ENCODE peak calls at places on chromosome 22, in ten cellular contexts. One of them, this sample, is unnamed. For H3K27me3, the result is how much of the 10 kb centered on the place peaks cover.

GRCh38 chr22:35306350-35306967 is 6.8 kb downstream of the TOM1 start:
- DNase-seq in Peyer's patch: no peak
- DNase-seq in CD8-positive, alpha-beta T cell: no peak
- DNase-seq in small intestine: no peak
- DNase-seq in thoracic aorta: no peak
- DNase-seq in naive thymus-derived CD4-positive, alpha-beta T cell: no peak
- DNase-seq in heart left ventricle: no peak
- DNase-seq in lower lobe of right lung: no peak
- DNase-seq in left lung: no peak
- DNase-seq in gastrocnemius medialis: no peak
- DNase-seq in this sample: no peak

GRCh38 chr22:37784829-37785495 is 22.8 kb upstream of the GCAT start:
- DNase-seq in Peyer's patch: peak
- DNase-seq in CD8-positive, alpha-beta T cell: no peak
- DNase-seq in small intestine: peak
- DNase-seq in thoracic aorta: no peak
- DNase-seq in naive thymus-derived CD4-positive, alpha-beta T cell: no peak
- DNase-seq in heart left ventricle: no peak
- DNase-seq in lower lobe of right lung: peak
- DNase-seq in left lung: no peak
- DNase-seq in gastrocnemius medialis: no peak
- DNase-seq in this sample: no peak

GRCh38 chr22:31275576-31275975 is 16.7 kb downstream of the PIK3IP1 start:
- DNase-seq in Peyer's patch: no peak
- DNase-seq in CD8-positive, alpha-beta T cell: no peak
- DNase-seq in small intestine: no peak
- DNase-seq in thoracic aorta: no peak
- DNase-seq in naive thymus-derived CD4-positive, alpha-beta T cell: no peak
- DNase-seq in heart left ventricle: no peak
- DNase-seq in lower lobe of right lung: no peak
- DNase-seq in left lung: no peak
- DNase-seq in gastrocnemius medialis: no peak
- DNase-seq in this sample: no peak

GRCh38 chr22:36541831-36542391 is 12.9 kb upstream of the EIF3D start:
- DNase-seq in Peyer's patch: no peak
- DNase-seq in CD8-positive, alpha-beta T cell: no peak
- DNase-seq in small intestine: no peak
- DNase-seq in thoracic aorta: no peak
- DNase-seq in naive thymus-derived CD4-positive, alpha-beta T cell: no peak
- DNase-seq in heart left ventricle: peak
- DNase-seq in lower lobe of right lung: no peak
- DNase-seq in left lung: no peak
- DNase-seq in gastrocnemius medialis: no peak
- DNase-seq in this sample: no peak

GRCh38 chr22:44398791-44399190 is 86.0 kb upstream of the SHISAL1 start:
- DNase-seq in Peyer's patch: peak
- DNase-seq in CD8-positive, alpha-beta T cell: no peak
- DNase-seq in small intestine: no peak
- DNase-seq in thoracic aorta: no peak
- DNase-seq in naive thymus-derived CD4-positive, alpha-beta T cell: no peak
- DNase-seq in heart left ventricle: peak
- DNase-seq in lower lobe of right lung: no peak
- DNase-seq in left lung: peak
- DNase-seq in gastrocnemius medialis: no peak
- DNase-seq in this sample: peak

GRCh38 chr22:28883917-28884753 is 763 bp downstream of the ZNRF3 start:
- DNase-seq in Peyer's patch: peak
- DNase-seq in CD8-positive, alpha-beta T cell: peak
- DNase-seq in small intestine: no peak
- DNase-seq in thoracic aorta: no peak
- DNase-seq in naive thymus-derived CD4-positive, alpha-beta T cell: peak
- DNase-seq in heart left ventricle: peak
- DNase-seq in lower lobe of right lung: peak
- DNase-seq in left lung: peak
- DNase-seq in gastrocnemius medialis: no peak
- DNase-seq in this sample: no peak

GRCh38 chr22:38423512-38424503 is 31.2 kb downstream of the KCNJ4 start:
- DNase-seq in Peyer's patch: peak
- DNase-seq in CD8-positive, alpha-beta T cell: no peak
- DNase-seq in small intestine: peak
- DNase-seq in thoracic aorta: no peak
- DNase-seq in naive thymus-derived CD4-positive, alpha-beta T cell: no peak
- DNase-seq in heart left ventricle: peak
- DNase-seq in lower lobe of right lung: no peak
- DNase-seq in left lung: peak
- DNase-seq in gastrocnemius medialis: no peak
- DNase-seq in this sample: no peak

GRCh38 chr22:19325296-19325950 is 33.9 kb upstream of the CLTCL1 start:
- DNase-seq in Peyer's patch: no peak
- DNase-seq in CD8-positive, alpha-beta T cell: no peak
- DNase-seq in small intestine: no peak
- DNase-seq in thoracic aorta: no peak
- DNase-seq in naive thymus-derived CD4-positive, alpha-beta T cell: no peak
- DNase-seq in heart left ventricle: no peak
- DNase-seq in lower lobe of right lung: no peak
- DNase-seq in left lung: no peak
- DNase-seq in gastrocnemius medialis: no peak
- DNase-seq in this sample: no peak

GRCh38 chr22:40684728-40685127 is 5.4 kb downstream of the MCHR1 start:
- DNase-seq in Peyer's patch: no peak
- DNase-seq in CD8-positive, alpha-beta T cell: no peak
- DNase-seq in small intestine: no peak
- DNase-seq in thoracic aorta: no peak
- DNase-seq in naive thymus-derived CD4-positive, alpha-beta T cell: no peak
- DNase-seq in heart left ventricle: no peak
- DNase-seq in lower lobe of right lung: no peak
- DNase-seq in left lung: no peak
- DNase-seq in gastrocnemius medialis: no peak
- DNase-seq in this sample: no peak

GRCh38 chr22:37681556-37682049 is 4.5 kb upstream of the NOL12 start:
- DNase-seq in Peyer's patch: peak
- DNase-seq in CD8-positive, alpha-beta T cell: peak
- DNase-seq in small intestine: peak
- DNase-seq in thoracic aorta: no peak
- DNase-seq in naive thymus-derived CD4-positive, alpha-beta T cell: peak
- DNase-seq in heart left ventricle: peak
- DNase-seq in lower lobe of right lung: peak
- DNase-seq in left lung: peak
- DNase-seq in gastrocnemius medialis: peak
- DNase-seq in this sample: peak

GRCh38 chr22:30823015-30823370 is 128.3 kb downstream of the OSBP2 start:
- DNase-seq in Peyer's patch: peak
- DNase-seq in CD8-positive, alpha-beta T cell: no peak
- DNase-seq in small intestine: no peak
- DNase-seq in thoracic aorta: no peak
- DNase-seq in naive thymus-derived CD4-positive, alpha-beta T cell: no peak
- DNase-seq in heart left ventricle: no peak
- DNase-seq in lower lobe of right lung: no peak
- DNase-seq in left lung: no peak
- DNase-seq in gastrocnemius medialis: no peak
- DNase-seq in this sample: no peak

GRCh38 chr22:25930710-25931353 is 188.8 kb downstream of the MYO18B start:
- DNase-seq in Peyer's patch: no peak
- DNase-seq in CD8-positive, alpha-beta T cell: no peak
- DNase-seq in small intestine: no peak
- DNase-seq in thoracic aorta: no peak
- DNase-seq in naive thymus-derived CD4-positive, alpha-beta T cell: no peak
- DNase-seq in heart left ventricle: no peak
- DNase-seq in lower lobe of right lung: no peak
- DNase-seq in left lung: no peak
- DNase-seq in gastrocnemius medialis: no peak
- DNase-seq in this sample: no peak

GRCh38 chr22:32589007-32589406 is 114.4 kb downstream of the FBXO7 start:
- DNase-seq in Peyer's patch: no peak
- DNase-seq in CD8-positive, alpha-beta T cell: no peak
- DNase-seq in small intestine: no peak
- DNase-seq in thoracic aorta: no peak
- DNase-seq in naive thymus-derived CD4-positive, alpha-beta T cell: no peak
- DNase-seq in heart left ventricle: no peak
- DNase-seq in lower lobe of right lung: no peak
- DNase-seq in left lung: no peak
- DNase-seq in gastrocnemius medialis: peak
- DNase-seq in this sample: peak

GRCh38 chr22:28817919-28818859 is 17.8 kb upstream of the XBP1 start:
- DNase-seq in Peyer's patch: peak
- DNase-seq in CD8-positive, alpha-beta T cell: no peak
- DNase-seq in small intestine: peak
- DNase-seq in thoracic aorta: no peak
- DNase-seq in naive thymus-derived CD4-positive, alpha-beta T cell: no peak
- DNase-seq in heart left ventricle: no peak
- DNase-seq in lower lobe of right lung: peak
- DNase-seq in left lung: no peak
- DNase-seq in gastrocnemius medialis: no peak
- DNase-seq in this sample: no peak

GRCh38 chr22:28229566-28230483 is 310.8 kb upstream of the PITPNB start:
- DNase-seq in Peyer's patch: no peak
- DNase-seq in CD8-positive, alpha-beta T cell: no peak
- DNase-seq in small intestine: no peak
- DNase-seq in thoracic aorta: no peak
- DNase-seq in naive thymus-derived CD4-positive, alpha-beta T cell: no peak
- DNase-seq in heart left ventricle: no peak
- DNase-seq in lower lobe of right lung: no peak
- DNase-seq in left lung: no peak
- DNase-seq in gastrocnemius medialis: no peak
- DNase-seq in this sample: no peak

GRCh38 chr22:47062126-47062525 is 299.7 kb downstream of the TBC1D22A start:
- DNase-seq in Peyer's patch: peak
- DNase-seq in CD8-positive, alpha-beta T cell: no peak
- DNase-seq in small intestine: no peak
- DNase-seq in thoracic aorta: no peak
- DNase-seq in naive thymus-derived CD4-positive, alpha-beta T cell: no peak
- DNase-seq in heart left ventricle: no peak
- DNase-seq in lower lobe of right lung: no peak
- DNase-seq in left lung: no peak
- DNase-seq in gastrocnemius medialis: no peak
- DNase-seq in this sample: no peak

GRCh38 chr22:47063071-47063509 is 300.6 kb downstream of the TBC1D22A start:
- DNase-seq in Peyer's patch: peak
- DNase-seq in CD8-positive, alpha-beta T cell: no peak
- DNase-seq in small intestine: no peak
- DNase-seq in thoracic aorta: no peak
- DNase-seq in naive thymus-derived CD4-positive, alpha-beta T cell: no peak
- DNase-seq in heart left ventricle: no peak
- DNase-seq in lower lobe of right lung: no peak
- DNase-seq in left lung: peak
- DNase-seq in gastrocnemius medialis: no peak
- DNase-seq in this sample: no peak

GRCh38 chr22:47060718-47061117 is 298.3 kb downstream of the TBC1D22A start:
- DNase-seq in Peyer's patch: no peak
- DNase-seq in CD8-positive, alpha-beta T cell: no peak
- DNase-seq in small intestine: no peak
- DNase-seq in thoracic aorta: no peak
- DNase-seq in naive thymus-derived CD4-positive, alpha-beta T cell: no peak
- DNase-seq in heart left ventricle: no peak
- DNase-seq in lower lobe of right lung: no peak
- DNase-seq in left lung: no peak
- DNase-seq in gastrocnemius medialis: no peak
- DNase-seq in this sample: no peak

GRCh38 chr22:47059701-47060161 is 297.3 kb downstream of the TBC1D22A start:
- DNase-seq in Peyer's patch: no peak
- DNase-seq in CD8-positive, alpha-beta T cell: no peak
- DNase-seq in small intestine: no peak
- DNase-seq in thoracic aorta: no peak
- DNase-seq in naive thymus-derived CD4-positive, alpha-beta T cell: no peak
- DNase-seq in heart left ventricle: no peak
- DNase-seq in lower lobe of right lung: no peak
- DNase-seq in left lung: no peak
- DNase-seq in gastrocnemius medialis: no peak
- DNase-seq in this sample: no peak

GRCh38 chr22:47061226-47061625 is 298.8 kb downstream of the TBC1D22A start:
- DNase-seq in Peyer's patch: no peak
- DNase-seq in CD8-positive, alpha-beta T cell: no peak
- DNase-seq in small intestine: no peak
- DNase-seq in thoracic aorta: no peak
- DNase-seq in naive thymus-derived CD4-positive, alpha-beta T cell: no peak
- DNase-seq in heart left ventricle: no peak
- DNase-seq in lower lobe of right lung: no peak
- DNase-seq in left lung: no peak
- DNase-seq in gastrocnemius medialis: no peak
- DNase-seq in this sample: no peak
- H3K27me3 ChIP-seq in Peyer's patch: under half
- H3K27me3 ChIP-seq in CD8-positive, alpha-beta T cell: under half
- H3K27me3 ChIP-seq in small intestine: under half
- H3K27me3 ChIP-seq in thoracic aorta: under half
- H3K27me3 ChIP-seq in naive thymus-derived CD4-positive, alpha-beta T cell: under half
- H3K27me3 ChIP-seq in heart left ventricle: under half
- H3K27me3 ChIP-seq in lower lobe of right lung: under half
- H3K27me3 ChIP-seq in left lung: under half
- H3K27me3 ChIP-seq in gastrocnemius medialis: under half
- H3K27me3 ChIP-seq in this sample: under half

GRCh38 chr22:23835773-23836144 is 3.0 kb downstream of the DERL3 start:
- DNase-seq in Peyer's patch: peak
- DNase-seq in CD8-positive, alpha-beta T cell: no peak
- DNase-seq in small intestine: no peak
- DNase-seq in thoracic aorta: no peak
- DNase-seq in naive thymus-derived CD4-positive, alpha-beta T cell: no peak
- DNase-seq in heart left ventricle: no peak
- DNase-seq in lower lobe of right lung: peak
- DNase-seq in left lung: peak
- DNase-seq in gastrocnemius medialis: peak
- DNase-seq in this sample: no peak
- H3K4me3 ChIP-seq in Peyer's patch: no peak
- H3K4me3 ChIP-seq in CD8-positive, alpha-beta T cell: no peak
- H3K4me3 ChIP-seq in small intestine: no peak
- H3K4me3 ChIP-seq in thoracic aorta: no peak
- H3K4me3 ChIP-seq in naive thymus-derived CD4-positive, alpha-beta T cell: no peak
- H3K4me3 ChIP-seq in heart left ventricle: no peak
- H3K4me3 ChIP-seq in lower lobe of right lung: no peak
- H3K4me3 ChIP-seq in left lung: no peak
- H3K4me3 ChIP-seq in gastrocnemius medialis: no peak
- H3K4me3 ChIP-seq in this sample: no peak

GRCh38 chr22:47957649-47958048 is 1195.2 kb downstream of the TBC1D22A start:
- DNase-seq in Peyer's patch: no peak
- DNase-seq in CD8-positive, alpha-beta T cell: no peak
- DNase-seq in small intestine: no peak
- DNase-seq in thoracic aorta: no peak
- DNase-seq in naive thymus-derived CD4-positive, alpha-beta T cell: no peak
- DNase-seq in heart left ventricle: no peak
- DNase-seq in lower lobe of right lung: no peak
- DNase-seq in left lung: no peak
- DNase-seq in gastrocnemius medialis: no peak
- DNase-seq in this sample: no peak
- H3K27ac ChIP-seq in Peyer's patch: no peak
- H3K27ac ChIP-seq in CD8-positive, alpha-beta T cell: no peak
- H3K27ac ChIP-seq in small intestine: no peak
- H3K27ac ChIP-seq in thoracic aorta: no peak
- H3K27ac ChIP-seq in naive thymus-derived CD4-positive, alpha-beta T cell: no peak
- H3K27ac ChIP-seq in heart left ventricle: no peak
- H3K27ac ChIP-seq in lower lobe of right lung: no peak
- H3K27ac ChIP-seq in left lung: no peak
- H3K27ac ChIP-seq in gastrocnemius medialis: no peak
- H3K27ac ChIP-seq in this sample: no peak

GRCh38 chr22:50601669-50602337 is 1.2 kb downstream of the MAPK8IP2 start:
- DNase-seq in Peyer's patch: no peak
- DNase-seq in CD8-positive, alpha-beta T cell: no peak
- DNase-seq in small intestine: no peak
- DNase-seq in thoracic aorta: no peak
- DNase-seq in naive thymus-derived CD4-positive, alpha-beta T cell: no peak
- DNase-seq in heart left ventricle: no peak
- DNase-seq in lower lobe of right lung: no peak
- DNase-seq in left lung: peak
- DNase-seq in gastrocnemius medialis: no peak
- DNase-seq in this sample: no peak
- H3K27me3 ChIP-seq in Peyer's patch: under half
- H3K27me3 ChIP-seq in CD8-positive, alpha-beta T cell: under half
- H3K27me3 ChIP-seq in small intestine: under half
- H3K27me3 ChIP-seq in thoracic aorta: under half
- H3K27me3 ChIP-seq in naive thymus-derived CD4-positive, alpha-beta T cell: under half
- H3K27me3 ChIP-seq in heart left ventricle: under half
- H3K27me3 ChIP-seq in lower lobe of right lung: half or more
- H3K27me3 ChIP-seq in left lung: under half
- H3K27me3 ChIP-seq in gastrocnemius medialis: half or more
- H3K27me3 ChIP-seq in this sample: half or more